ENCODE peak calls at places on chromosomes 1 and 21, in four cellular contexts. H, I, D and Q are unnamed samples.

GRCh38 chr1:247966520-247967204 is 1.6 kb downstream of the OR2AK2 start:
- DNase-seq in I (no peak), H (no peak), D (no peak), Q (no peak)

GRCh38 chr1:160428655-160429054 is 28.3 kb downstream of the VANGL2 start:
- DNase-seq in H (no peak), D (peak; percentile 70), I (peak; percentile 37), Q (no peak)

GRCh38 chr1:214018605-214019268 is 31.0 kb downstream of the PROX1 start:
- DNase-seq in D (no peak), I (no peak), H (no peak), Q (no peak)

GRCh38 chr1:33244143-33244808 is 12.0 kb upstream of the ZNF362 start:
- DNase-seq in I (no peak), H (no peak), D (peak; percentile 82), Q (no peak)

GRCh38 chr1:177561436-177561835 is 390.7 kb downstream of the BRINP2 start:
- DNase-seq in H (no peak), I (no peak), D (no peak), Q (no peak)

GRCh38 chr21:27636671-27637070 is 669.8 kb upstream of the ADAMTS5 start:
- DNase-seq in H (no peak), D (no peak), I (no peak), Q (no peak)

GRCh38 chr1:218665216-218665615 is 320.1 kb downstream of the TGFB2 start:
- DNase-seq in I (peak; percentile 29), D (peak; percentile 48), H (peak; percentile 66), Q (no peak)

GRCh38 chr1:77370588-77371306 is 88.9 kb downstream of the AK5 start:
- DNase-seq in H (peak; percentile 60), I (no peak), D (peak; percentile 88), Q (no peak)

GRCh38 chr1:240149488-240150094 is 57.9 kb downstream of the FMN2 start:
- DNase-seq in H (no peak), I (no peak), D (peak; percentile 82), Q (no peak)

GRCh38 chr1:1345384-1345783 is 3.8 kb downstream of the DVL1 start:
- DNase-seq in H (no peak), I (no peak), D (peak; percentile 71), Q (no peak)

GRCh38 chr21:31173881-31174555 is 135.7 kb upstream of the KRTAP19-8 start:
- DNase-seq in I (peak; percentile 29), H (no peak), D (no peak), Q (no peak)

GRCh38 chr1:223001653-223002634 is 141.1 kb downstream of the TLR5 start:
- DNase-seq in H (no peak), D (peak; percentile 64), I (no peak), Q (no peak)

GRCh38 chr1:247228133-247228532 is 27.7 kb upstream of the VN1R5 start:
- DNase-seq in I (no peak), H (no peak), D (no peak), Q (no peak)

GRCh38 chr1:228109962-228110488 is 926 bp upstream of the MRPL55 start:
- DNase-seq in I (no peak), D (peak; percentile 30), H (no peak), Q (no peak)

GRCh38 chr1:167538657-167539056 is 14.9 kb downstream of the CREG1 start:
- DNase-seq in D (no peak), I (no peak), H (no peak), Q (no peak)

GRCh38 chr1:23958810-23959460 is 693 bp upstream of the PNRC2 start:
- DNase-seq in H (peak; percentile 86), D (peak; percentile 83), I (peak; percentile 73), Q (peak; percentile 63)

GRCh38 chr1:58363639-58364038 is 182.9 kb downstream of the OMA1 start:
- DNase-seq in H (no peak), I (no peak), D (no peak), Q (no peak)

GRCh38 chr1:30883389-30884172 is 25.0 kb downstream of the SDC3 start:
- DNase-seq in D (no peak), H (no peak), I (no peak), Q (no peak)

GRCh38 chr1:180611016-180611930 is 20.5 kb upstream of the XPR1 start:
- DNase-seq in H (no peak), I (no peak), D (peak; percentile 25), Q (no peak)

GRCh38 chr1:167467126-167467725 is 51.1 kb downstream of the CD247 start:
- DNase-seq in D (peak; percentile 17), I (no peak), H (peak; percentile 32), Q (no peak)

GRCh38 chr1:226064168-226064815 is 1.8 kb downstream of the H3-3A start:
- DNase-seq in D (peak; percentile 57), H (no peak), I (no peak), Q (no peak)

GRCh38 chr1:39762550-39763540 is 8.3 kb downstream of the OXCT2 start:
- DNase-seq in H (no peak), D (no peak), I (no peak), Q (no peak)

GRCh38 chr21:21547368-21547953 is 549.3 kb downstream of the NCAM2 start:
- DNase-seq in H (no peak), D (no peak), I (no peak), Q (no peak)

GRCh38 chr1:78619803-78620579 is at the start of gene IFI44L:
- DNase-seq in D (peak; percentile 57), I (peak; percentile 18), H (peak; percentile 15), Q (no peak)

GRCh38 chr1:230681599-230681998 is 32.3 kb downstream of the AGT start:
- DNase-seq in D (peak; percentile 100), I (no peak), H (peak; percentile 54), Q (peak; percentile 54)

GRCh38 chr1:31441558-31441957 is 28.5 kb downstream of the SERINC2 start:
- DNase-seq in H (no peak), D (no peak), I (no peak), Q (no peak)

GRCh38 chr1:181506563-181507353 is 23.4 kb downstream of the CACNA1E start:
- DNase-seq in H (no peak), I (no peak), D (no peak), Q (no peak)

GRCh38 chr1:91948097-91948496 is 1.1 kb upstream of the BRDT start:
- DNase-seq in I (no peak), D (no peak), H (no peak), Q (no peak)

GRCh38 chr1:91948501-91949355 is 473 bp upstream of the BRDT start:
- DNase-seq in D (no peak), H (no peak), I (no peak), Q (no peak)

GRCh38 chr1:91949356-91949699 is at the start of gene BRDT:
- DNase-seq in H (no peak), I (no peak), D (no peak), Q (no peak)

GRCh38 chr1:91952187-91952586 is 3.0 kb downstream of the BRDT start:
- DNase-seq in I (no peak), D (no peak), H (no peak), Q (no peak)
- TF ChIP-seq CTCF in I (no peak), D (no peak), H (no peak), Q (no peak)

GRCh38 chr1:200364121-200364759 is 45.6 kb downstream of the ZNF281 start:
- DNase-seq in I (no peak), H (no peak), D (peak; percentile 56), Q (no peak)

GRCh38 chr1:200365897-200366426 is 43.9 kb downstream of the ZNF281 start:
- DNase-seq in I (no peak), D (no peak), H (no peak), Q (no peak)

GRCh38 chr1:200366577-200367253 is 43.1 kb downstream of the ZNF281 start:
- DNase-seq in H (peak; percentile 82), I (no peak), D (no peak), Q (no peak)

GRCh38 chr1:200363200-200363933 is 46.5 kb downstream of the ZNF281 start:
- DNase-seq in H (no peak), I (no peak), D (peak; percentile 71), Q (no peak)

GRCh38 chr1:200364831-200365230 is 45.0 kb downstream of the ZNF281 start:
- DNase-seq in H (no peak), D (peak; percentile 83), I (no peak), Q (no peak)
- H3K4me3 ChIP-seq in H (no peak overlapping the region), D (no peak overlapping the region), I (no peak overlapping the region), Q (no peak overlapping the region)

GRCh38 chr21:45430521-45431501 is 25.8 kb downstream of the COL18A1 start:
- DNase-seq in D (no peak), I (no peak), H (peak; percentile 95), Q (no peak)

GRCh38 chr21:45428534-45428933 is 23.6 kb downstream of the COL18A1 start:
- DNase-seq in D (no peak), H (no peak), I (no peak), Q (no peak)

GRCh38 chr21:45429221-45430164 is 24.5 kb downstream of the COL18A1 start:
- DNase-seq in D (no peak), I (no peak), H (no peak), Q (no peak)

GRCh38 chr21:45424854-45425795 is 20.2 kb downstream of the COL18A1 start:
- DNase-seq in I (peak; percentile 8), H (no peak), D (no peak), Q (no peak)

DNA sequence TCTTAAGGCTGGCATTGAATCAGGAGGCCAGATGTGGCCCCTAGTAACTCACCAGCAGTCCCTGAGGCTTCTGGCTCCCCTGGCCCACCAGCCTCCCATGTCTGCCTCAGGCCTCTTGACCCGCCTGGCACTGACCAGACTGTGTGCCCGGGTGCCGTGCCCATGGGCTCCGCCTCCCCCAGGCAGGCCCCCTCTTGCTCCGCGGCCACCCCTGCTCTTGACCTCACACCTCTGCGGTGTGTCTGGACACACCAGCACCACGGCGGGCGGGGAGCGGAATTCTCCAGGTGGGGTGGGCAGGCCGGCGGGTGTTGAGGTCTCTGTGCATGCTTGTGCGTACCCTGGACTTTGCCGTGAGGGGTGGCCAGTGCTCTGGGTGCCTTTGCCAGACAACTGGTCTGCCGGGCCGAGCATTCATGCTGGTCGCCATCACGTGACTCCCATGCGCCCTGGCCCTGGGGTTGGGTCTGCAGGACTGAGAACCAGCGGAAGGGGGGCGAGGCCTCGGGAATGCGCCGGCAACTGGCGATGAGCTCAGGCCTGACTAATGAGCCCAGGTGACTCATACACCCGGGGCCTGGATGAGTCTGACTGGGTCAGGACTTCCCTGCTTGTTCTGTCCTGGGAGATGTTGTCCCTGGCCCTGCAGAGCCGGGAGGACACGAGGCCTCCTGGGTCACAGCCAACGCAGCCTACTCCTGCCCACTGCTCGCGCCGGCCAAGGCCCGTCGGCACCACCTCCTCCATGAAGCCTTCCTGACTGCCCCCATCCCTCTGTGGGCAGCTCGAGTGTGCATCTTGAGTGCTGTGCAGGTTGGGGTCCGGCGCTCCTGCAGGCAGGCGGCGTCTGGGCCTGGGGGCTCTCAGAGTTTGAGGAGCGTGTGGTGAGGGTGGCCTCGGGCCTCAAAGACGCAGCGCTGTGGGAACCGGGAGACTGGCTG is 22.6 kb downstream of the COL18A1 start:
- DNase-seq in H (peak; percentile 99), D (peak; percentile 97), I (no peak), Q (no peak)
- TF ChIP-seq CTCF in H (no peak), D (no peak), I (no peak), Q (no peak)

DNA sequence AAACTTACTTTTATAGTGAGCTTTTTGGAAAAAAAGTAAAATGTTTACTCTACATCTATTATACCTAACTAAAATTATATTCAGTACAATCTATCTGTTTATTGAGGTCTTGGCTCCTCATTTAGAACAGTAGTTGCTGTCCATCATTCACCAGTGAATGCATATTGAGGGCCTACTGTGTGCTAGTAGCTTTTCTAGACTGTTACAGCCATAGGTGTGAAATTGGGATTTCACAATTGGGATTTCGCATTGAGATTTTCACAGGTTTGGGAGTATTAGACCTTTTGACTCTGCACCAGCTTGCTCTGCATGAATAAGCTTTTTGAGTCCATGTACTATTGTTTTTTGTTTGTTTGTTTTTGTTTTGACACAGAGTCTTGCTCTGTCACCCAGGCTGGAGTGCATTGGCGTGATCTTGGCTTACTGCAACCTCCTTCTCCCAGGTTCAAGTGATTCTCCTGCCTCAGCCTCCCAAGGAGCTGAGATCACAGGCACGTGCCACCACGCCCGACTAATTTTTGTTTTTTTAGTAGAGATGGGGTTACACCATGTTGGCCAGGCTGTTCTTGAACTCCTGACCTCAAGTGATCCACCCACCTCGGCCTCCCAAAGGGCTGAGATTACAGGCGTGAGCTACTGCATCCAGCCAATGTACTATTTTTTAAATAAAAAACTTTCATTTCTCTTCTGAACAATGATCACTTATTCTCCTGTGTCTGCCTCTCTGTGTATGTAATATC is 47.2 kb upstream of the ERRFI1 start:
- DNase-seq in D (no peak), I (no peak), H (no peak), Q (no peak)
- H3K4me3 ChIP-seq in D (no peak overlapping the region), I (no peak overlapping the region), H (no peak overlapping the region), Q (no peak overlapping the region)